ENCODE peak calls at places on chromosomes 12 and 14, in seven cellular contexts. X, C, S, B, W, R and I are unnamed samples.

GRCh38 chr14:74610866-74611671 is 968 bp downstream of the LTBP2 start:
- DNase-seq in S (peak), X (no peak), C (peak), W (no peak), B (no peak), R (no peak), I (no peak)

GRCh38 chr12:62866451-62867082 is 68.4 kb downstream of the PPM1H start:
- DNase-seq in W (no peak), B (no peak), S (peak), C (peak), R (no peak), X (no peak), I (no peak)

GRCh38 chr14:88164906-88165534 is 158.0 kb downstream of the KCNK10 start:
- DNase-seq in S (no peak), B (no peak), W (no peak), R (no peak), C (no peak), X (no peak), I (no peak)

GRCh38 chr12:597926-598568 is 65.2 kb downstream of the NINJ2 start:
- DNase-seq in C (no peak), R (no peak), S (no peak), X (no peak), B (no peak), W (no peak), I (no peak)

GRCh38 chr12:100460702-100461101 is 13.0 kb upstream of the NR1H4 start:
- DNase-seq in S (no peak), R (no peak), W (no peak), C (peak), X (no peak), B (no peak), I (no peak)

GRCh38 chr12:54024581-54024980 is 3.7 kb upstream of the HOXC6 start:
- DNase-seq in C (no peak), S (no peak), B (no peak), R (no peak), W (no peak), X (no peak), I (no peak)

GRCh38 chr14:99540196-99541032 is 59.2 kb downstream of the CCNK start:
- DNase-seq in S (no peak), X (no peak), B (no peak), C (no peak), R (no peak), W (no peak), I (no peak)

GRCh38 chr14:76956253-76957090 is 72.0 kb downstream of the IRF2BPL start:
- DNase-seq in C (peak), S (peak), R (peak), B (peak), X (peak), W (peak), I (peak)

GRCh38 chr14:74712499-74713394 is at the start of the genes AREL1 and FCF1:
- DNase-seq in B (peak), R (peak), W (peak), C (peak), S (peak), X (peak), I (peak)

GRCh38 chr12:108308432-108308831 is 30.7 kb downstream of the CMKLR1 start:
- DNase-seq in X (no peak), B (no peak), C (peak), W (no peak), R (no peak), S (peak), I (no peak)

GRCh38 chr12:98418357-98419075 is 96.9 kb upstream of the TMPO start:
- DNase-seq in X (no peak), R (no peak), S (peak), B (no peak), C (peak), W (no peak), I (no peak)

GRCh38 chr14:37464192-37464858 is 130.7 kb downstream of the FOXA1 start:
- DNase-seq in S (no peak), B (no peak), R (no peak), W (no peak), X (no peak), C (no peak), I (no peak)

GRCh38 chr14:71952381-71953363 is 20.4 kb downstream of the RGS6 start:
- DNase-seq in S (no peak), W (no peak), C (no peak), B (no peak), X (no peak), R (no peak), I (no peak)

GRCh38 chr12:19462441-19462840 is 23.1 kb downstream of the AEBP2 start:
- DNase-seq in W (no peak), B (no peak), R (no peak), S (no peak), X (no peak), C (no peak), I (no peak)

GRCh38 chr14:29743566-29743965 is 184.1 kb downstream of the PRKD1 start:
- DNase-seq in S (no peak), C (no peak), W (no peak), X (no peak), B (no peak), R (peak), I (peak)

GRCh38 chr12:131620946-131621681 is 89.8 kb upstream of the SFSWAP start:
- DNase-seq in W (no peak), C (no peak), B (no peak), X (no peak), S (no peak), R (peak), I (peak)

GRCh38 chr14:92513204-92513965 is at the start of gene RIN3:
- DNase-seq in W (peak), B (no peak), C (peak), S (peak), R (no peak), X (peak), I (no peak)

GRCh38 chr14:72884386-72884785 is 9.5 kb downstream of the DPF3 start:
- DNase-seq in R (no peak), C (no peak), X (no peak), B (no peak), S (no peak), W (no peak), I (no peak)

GRCh38 chr12:117583677-117584076 is 222.3 kb upstream of the NOS1 start:
- DNase-seq in C (peak), R (no peak), W (no peak), S (no peak), B (no peak), X (no peak), I (no peak)

GRCh38 chr14:64789696-64790095 is 85.5 kb downstream of the PLEKHG3 start:
- DNase-seq in X (no peak), B (no peak), S (no peak), C (no peak), R (no peak), W (no peak), I (no peak)

GRCh38 chr12:67366530-67367196 is 97.5 kb downstream of the CAND1 start:
- DNase-seq in C (no peak), S (no peak), X (no peak), B (no peak), R (no peak), W (no peak), I (no peak)

GRCh38 chr14:34218866-34219265 is 243.2 kb downstream of the SPTSSA start:
- DNase-seq in B (no peak), C (no peak), S (no peak), W (no peak), X (no peak), R (no peak), I (no peak)

GRCh38 chr12:49763006-49763591 is 21.7 kb downstream of the TMBIM6 start:
- DNase-seq in B (peak), S (peak), C (peak), W (peak), X (peak), R (peak), I (peak)

GRCh38 chr12:66055837-66056319 is 74.7 kb downstream of the LLPH start:
- DNase-seq in X (no peak), S (no peak), W (no peak), B (no peak), C (no peak), R (no peak), I (no peak)

GRCh38 chr14:39006721-39007410 is 96.2 kb downstream of the SEC23A start:
- DNase-seq in W (no peak), C (no peak), S (peak), R (no peak), X (no peak), B (no peak), I (no peak)

GRCh38 chr14:97641827-97642226 is 844.6 kb downstream of the VRK1 start:
- DNase-seq in X (no peak), B (no peak), S (no peak), W (no peak), C (no peak), R (no peak), I (no peak)